ENCODE peak calls at places on chromosomes 7 and 10, in ten cellular contexts. K is pancreas; G is naive thymus-derived CD4-positive, alpha-beta T cell; P is GM12878; D is upper lobe of right lung; F is hepatocyte; L is uterus; A is ovary; R is cardiac muscle cell; M is IMR-90. E is an unnamed sample.

GRCh38 chr7:150735596-150736358 is 1.4 kb upstream of the GIMAP5 start:
- DNase-seq in K (no peak), G (no peak), P (no peak), D (no peak), F (no peak), L (no peak), A (no peak), R (no peak), M (no peak), E (no peak)

GRCh38 chr10:114064151-114065045 is 20.7 kb downstream of the ADRB1 start:
- DNase-seq in K (peak; percentile 77), G (no peak), P (no peak), D (no peak), F (no peak), L (no peak), A (no peak), R (no peak), M (no peak), E (no peak)

GRCh38 chr7:155398944-155399343 is 59.0 kb upstream of the EN2 start:
- DNase-seq in K (no peak), G (no peak), P (no peak), D (no peak), F (no peak), L (no peak), A (no peak), R (no peak), M (no peak), E (no peak)

GRCh38 chr10:19745672-19746071 is 70.6 kb upstream of the PLXDC2 start:
- DNase-seq in K (no peak), G (no peak), P (no peak), D (no peak), F (no peak), L (no peak), A (no peak), R (peak; percentile 49), M (no peak), E (no peak)

GRCh38 chr10:93947055-93947454 is 46.7 kb upstream of the PLCE1 start:
- DNase-seq in K (no peak), G (no peak), P (no peak), D (no peak), F (peak; percentile 8), L (no peak), A (peak; percentile 25), R (peak; percentile 82), M (peak; percentile 86), E (no peak)

GRCh38 chr7:33487998-33488682 is 358.8 kb downstream of the BBS9 start:
- DNase-seq in K (no peak), G (no peak), P (no peak), D (no peak), F (no peak), L (no peak), A (no peak), R (no peak), M (no peak), E (no peak)

GRCh38 chr7:75869776-75870379 is 9.0 kb upstream of the RHBDD2 start:
- DNase-seq in K (no peak), G (no peak), P (no peak), D (no peak), F (no peak), L (no peak), A (no peak), R (no peak), M (no peak), E (no peak)

GRCh38 chr7:99380823-99381663 is 6.5 kb downstream of the ARPC1B start:
- DNase-seq in K (no peak), G (peak; percentile 93), P (peak; percentile 88), D (no peak), F (no peak), L (no peak), A (no peak), R (peak; percentile 25), M (no peak), E (no peak)

GRCh38 chr10:80713398-80713928 is 175.8 kb downstream of the SH2D4B start:
- DNase-seq in K (no peak), G (no peak), P (no peak), D (no peak), F (no peak), L (no peak), A (no peak), R (no peak), M (no peak), E (no peak)

GRCh38 chr10:108034808-108035207 is 870.3 kb upstream of the SORCS1 start:
- DNase-seq in K (no peak), G (no peak), P (no peak), D (no peak), F (no peak), L (no peak), A (no peak), R (no peak), M (no peak), E (no peak)
- H3K9me3 ChIP-seq in K (no peaks in the 10 kb centered on the region), G (no peaks in the 10 kb centered on the region), P (peaks cover 4% of the 10 kb centered on the region), D (no peaks in the 10 kb centered on the region), F (no peaks in the 10 kb centered on the region), L (no peaks in the 10 kb centered on the region), A (no peaks in the 10 kb centered on the region), R (no peaks in the 10 kb centered on the region), M (peaks cover 5% of the 10 kb centered on the region), E (no peaks in the 10 kb centered on the region)

DNA sequence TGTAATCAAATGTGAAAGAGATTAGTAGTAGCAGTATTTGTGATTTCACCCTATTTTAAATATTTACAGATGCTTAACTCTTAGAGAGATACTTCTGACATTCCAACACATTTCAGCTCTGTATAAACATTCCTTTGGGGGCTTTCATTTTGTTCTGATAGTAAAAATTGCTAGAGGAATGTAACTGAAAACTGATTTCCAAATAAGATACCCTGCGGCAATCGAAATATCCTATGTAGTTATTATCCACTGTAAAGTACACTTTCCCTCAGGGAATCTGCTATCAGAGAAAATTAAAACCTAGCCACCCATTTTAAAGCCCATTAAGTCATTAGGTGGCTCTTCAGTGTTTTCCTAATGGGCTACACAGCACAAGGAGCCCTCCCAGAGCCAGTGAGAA is 12.4 kb upstream of the CPVL start:
- DNase-seq in K (no peak), G (no peak), P (no peak), D (no peak), F (no peak), L (no peak), A (no peak), R (no peak), M (no peak), E (no peak)
- H3K4me3 ChIP-seq in K (no peak overlapping the region), G (no peak overlapping the region), P (no peak overlapping the region), D (no peak overlapping the region), F (no peak overlapping the region), L (no peak overlapping the region), A (no peak overlapping the region), R (no peak overlapping the region), M (no peak overlapping the region), E (no peak overlapping the region)

DNA sequence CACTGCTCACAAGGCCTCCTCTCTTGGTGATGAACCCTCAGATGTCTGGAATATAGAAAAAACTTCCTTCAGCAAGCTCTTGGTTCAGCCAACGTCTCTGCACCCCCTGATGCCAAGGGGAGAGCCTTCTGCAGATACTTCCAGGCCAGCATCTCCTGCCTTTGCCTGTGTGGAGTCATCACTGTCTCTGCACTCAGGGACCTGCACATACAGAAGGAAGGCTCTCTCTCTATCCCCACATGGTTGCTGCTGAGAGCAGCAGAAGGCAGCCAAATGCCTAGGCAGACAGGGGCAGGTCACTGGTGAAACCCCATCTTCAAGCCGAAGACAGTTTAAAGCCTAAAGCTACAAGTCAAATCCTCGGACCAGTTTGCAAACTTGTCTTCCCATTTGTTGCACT is 137.6 kb downstream of the WDR11 start:
- DNase-seq in K (no peak), G (no peak), P (no peak), D (no peak), F (no peak), L (no peak), A (no peak), R (no peak), M (no peak), E (no peak)
- H3K9me3 ChIP-seq in K (no peaks in the 10 kb centered on the region), G (peaks cover 9% of the 10 kb centered on the region), P (no peaks in the 10 kb centered on the region), D (no peaks in the 10 kb centered on the region), F (peaks cover under 1% of the 10 kb centered on the region), L (no peaks in the 10 kb centered on the region), A (no peaks in the 10 kb centered on the region), R (no peaks in the 10 kb centered on the region), M (peaks cover 18% of the 10 kb centered on the region), E (no peaks in the 10 kb centered on the region)

GRCh38 chr7:51326646-51327286 is 10.2 kb upstream of the COBL start:
- DNase-seq in K (no peak), G (no peak), P (no peak), D (no peak), F (no peak), L (no peak), A (no peak), R (no peak), M (no peak), E (no peak)
- H3K4me3 ChIP-seq in K (no peak overlapping the region), G (no peak overlapping the region), P (no peak overlapping the region), D (no peak overlapping the region), F (no peak overlapping the region), L (no peak overlapping the region), A (no peak overlapping the region), R (no peak overlapping the region), M (no peak overlapping the region), E (no peak overlapping the region)

GRCh38 chr7:50292763-50293162 is 11.8 kb upstream of the IKZF1 start:
- DNase-seq in K (no peak), G (no peak), P (no peak), D (no peak), F (no peak), L (no peak), A (no peak), R (no peak), M (no peak), E (no peak)
- H3K9me3 ChIP-seq in K (no peaks in the 10 kb centered on the region), G (no peaks in the 10 kb centered on the region), P (no peaks in the 10 kb centered on the region), D (no peaks in the 10 kb centered on the region), F (no peaks in the 10 kb centered on the region), L (no peaks in the 10 kb centered on the region), A (no peaks in the 10 kb centered on the region), R (no peaks in the 10 kb centered on the region), M (no peaks in the 10 kb centered on the region), E (no peaks in the 10 kb centered on the region)

GRCh38 chr7:69438584-69438983 is 159.7 kb upstream of the AUTS2 start:
- DNase-seq in K (no peak), G (no peak), P (no peak), D (no peak), F (no peak), L (no peak), A (no peak), R (peak; percentile 5), M (no peak), E (no peak)

GRCh38 chr7:69439040-69439439 is 159.2 kb upstream of the AUTS2 start:
- DNase-seq in K (no peak), G (no peak), P (no peak), D (no peak), F (no peak), L (peak; percentile 21), A (no peak), R (no peak), M (no peak), E (no peak)

GRCh38 chr7:69445549-69445948 is 152.7 kb upstream of the AUTS2 start:
- DNase-seq in K (no peak), G (no peak), P (no peak), D (no peak), F (no peak), L (no peak), A (no peak), R (no peak), M (no peak), E (no peak)

GRCh38 chr7:69439636-69440325 is 158.5 kb upstream of the AUTS2 start:
- DNase-seq in K (no peak), G (no peak), P (peak; percentile 55), D (no peak), F (no peak), L (no peak), A (no peak), R (no peak), M (no peak), E (no peak)

GRCh38 chr7:69443136-69443535 is 155.1 kb upstream of the AUTS2 start:
- DNase-seq in K (no peak), G (no peak), P (no peak), D (no peak), F (no peak), L (no peak), A (no peak), R (no peak), M (no peak), E (no peak)
- H3K4me3 ChIP-seq in K (no peak overlapping the region), G (no peak overlapping the region), P (no peak overlapping the region), D (no peak overlapping the region), F (no peak overlapping the region), L (no peak overlapping the region), A (no peak overlapping the region), R (no peak overlapping the region), M (no peak overlapping the region), E (no peak overlapping the region)